ENCODE peak calls at places on chromosomes 2 and 18, in eight cellular contexts. L is erythroblast; M is epithelial cell of esophagus; R is stimulated activated CD8-positive, alpha-beta memory T cell treated with anti-CD3 and anti-CD28 coated beads, Interleukin-4, amount 100 ng/mL, for 4 hours; V is activated T-cell treated with anti-CD3 and anti-CD28 coated beads, Interleukin-2, amount 50 U/mL, for 72 hours; P is activated CD8-positive, alpha-beta memory T cell treated with anti-CD3 and anti-CD28 coated beads for 1 hour; W is SHP77; F is iris pigment epithelial cell. A is an unnamed sample.

GRCh38 chr2:6557737-6558136 is 308.0 kb downstream of the CMPK2 start:
- DNase-seq in L (no peak), M (peak; percentile 4), R (no peak), V (no peak), P (no peak), W (no peak), F (no peak), A (no peak)

GRCh38 chr2:195280024-195280423 is 377.0 kb upstream of the SLC39A10 start:
- DNase-seq in L (no peak), M (no peak), R (no peak), V (no peak), P (no peak), W (no peak), F (no peak), A (no peak)

GRCh38 chr18:36469471-36469870 is 172.0 kb downstream of the FHOD3 start:
- DNase-seq in L (no peak), M (no peak), R (no peak), V (no peak), P (no peak), W (no peak), F (no peak), A (no peak)

GRCh38 chr2:136582631-136583205 is 182.6 kb upstream of the THSD7B start:
- DNase-seq in L (peak; percentile 15), M (peak; percentile 40), R (no peak), V (peak; percentile 3), P (no peak), W (no peak), F (peak; percentile 4), A (no peak)

GRCh38 chr2:26691881-26692813 is at the start of gene KCNK3:
- DNase-seq in L (peak; percentile 13), M (peak; percentile 46), R (no peak), V (peak; percentile 63), P (peak; percentile 11), W (peak; percentile 82), F (peak; percentile 35), A (peak; percentile 36)

GRCh38 chr2:58195668-58196067 is 45.5 kb downstream of the FANCL start:
- DNase-seq in L (no peak), M (no peak), R (no peak), V (no peak), P (no peak), W (no peak), F (no peak), A (no peak)

GRCh38 chr2:237457388-237457941 is 29.6 kb upstream of the MLPH start:
- DNase-seq in L (no peak), M (no peak), R (no peak), V (no peak), P (no peak), W (no peak), F (no peak), A (no peak)

GRCh38 chr18:73940721-73941120 is 206.9 kb downstream of the FBXO15 start:
- DNase-seq in L (no peak), M (no peak), R (no peak), V (no peak), P (no peak), W (no peak), F (no peak), A (no peak)

GRCh38 chr18:58862851-58863538 is 1.7 kb upstream of the ZNF532 start:
- DNase-seq in L (peak; percentile 25), M (peak; percentile 48), R (no peak), V (peak; percentile 13), P (no peak), W (peak; percentile 37), F (no peak), A (peak; percentile 52)

GRCh38 chr2:174688079-174688478 is 76.2 kb downstream of the CHRNA1 start:
- DNase-seq in L (no peak), M (peak; percentile 54), R (no peak), V (no peak), P (no peak), W (no peak), F (peak; percentile 54), A (peak; percentile 47)

GRCh38 chr2:181376442-181376841 is 80.7 kb upstream of the ITGA4 start:
- DNase-seq in L (no peak), M (no peak), R (no peak), V (no peak), P (no peak), W (no peak), F (no peak), A (no peak)

GRCh38 chr2:88159955-88160415 is 10.2 kb upstream of the THNSL2 start:
- DNase-seq in L (peak; percentile 66), M (peak; percentile 70), R (peak; percentile 22), V (peak; percentile 42), P (peak; percentile 12), W (peak; percentile 34), F (peak; percentile 61), A (peak; percentile 58)

GRCh38 chr18:59049726-59050660 is 89.7 kb upstream of the SEC11C start:
- DNase-seq in L (no peak), M (no peak), R (no peak), V (no peak), P (no peak), W (peak; percentile 24), F (no peak), A (no peak)